ENCODE peak calls at places on chromosomes 16 and 17, in five cellular contexts. One of them, this sample, is unnamed.

GRCh38 chr16:700684-701584 is 4.7 kb downstream of the FBXL16 start:
- DNase-seq in mesendoderm: peak; percentile 50
- DNase-seq in PC-9: no peak
- DNase-seq in gastrocnemius medialis: no peak
- DNase-seq in psoas muscle: no peak
- DNase-seq in this sample: no peak

GRCh38 chr17:43905985-43906852 is 1.1 kb downstream of the MPP2 start:
- DNase-seq in mesendoderm: peak; percentile 92
- DNase-seq in PC-9: no peak
- DNase-seq in gastrocnemius medialis: peak; percentile 44
- DNase-seq in psoas muscle: peak; percentile 81
- DNase-seq in this sample: no peak

GRCh38 chr16:22098538-22099255 is 6.4 kb downstream of the VWA3A start:
- DNase-seq in mesendoderm: peak; percentile 84
- DNase-seq in PC-9: peak; percentile 55
- DNase-seq in gastrocnemius medialis: no peak
- DNase-seq in psoas muscle: no peak
- DNase-seq in this sample: no peak

GRCh38 chr16:81604960-81605383 is 160.4 kb downstream of the CMIP start:
- DNase-seq in mesendoderm: no peak
- DNase-seq in PC-9: peak; percentile 33
- DNase-seq in gastrocnemius medialis: no peak
- DNase-seq in psoas muscle: no peak
- DNase-seq in this sample: no peak

GRCh38 chr17:77462101-77462500 is 321.3 kb downstream of the SEC14L1 start:
- DNase-seq in mesendoderm: no peak
- DNase-seq in PC-9: no peak
- DNase-seq in gastrocnemius medialis: no peak
- DNase-seq in psoas muscle: no peak
- DNase-seq in this sample: no peak

GRCh38 chr17:35568561-35568960 is 7.9 kb upstream of the SLFN14 start:
- DNase-seq in mesendoderm: peak; percentile 48
- DNase-seq in PC-9: peak; percentile 43
- DNase-seq in gastrocnemius medialis: no peak
- DNase-seq in psoas muscle: no peak
- DNase-seq in this sample: no peak

GRCh38 chr16:67326115-67326471 is 448 bp downstream of the KCTD19 start:
- DNase-seq in mesendoderm: no peak
- DNase-seq in PC-9: no peak
- DNase-seq in gastrocnemius medialis: no peak
- DNase-seq in psoas muscle: no peak
- DNase-seq in this sample: no peak

GRCh38 chr17:39213852-39214251 is 11.9 kb downstream of the STAC2 start:
- DNase-seq in mesendoderm: peak; percentile 67
- DNase-seq in PC-9: peak; percentile 83
- DNase-seq in gastrocnemius medialis: peak; percentile 56
- DNase-seq in psoas muscle: no peak
- DNase-seq in this sample: no peak

GRCh38 chr16:46762583-46762982 is 14.4 kb upstream of the MYLK3 start:
- DNase-seq in mesendoderm: no peak
- DNase-seq in PC-9: peak; percentile 43
- DNase-seq in gastrocnemius medialis: no peak
- DNase-seq in psoas muscle: no peak
- DNase-seq in this sample: no peak

GRCh38 chr17:81466564-81467472 is 45.8 kb downstream of the ACTG1 start:
- DNase-seq in mesendoderm: no peak
- DNase-seq in PC-9: no peak
- DNase-seq in gastrocnemius medialis: no peak
- DNase-seq in psoas muscle: no peak
- DNase-seq in this sample: no peak

GRCh38 chr17:12667299-12667958 is 1.7 kb downstream of the MYOCD start:
- DNase-seq in mesendoderm: peak; percentile 96
- DNase-seq in PC-9: no peak
- DNase-seq in gastrocnemius medialis: no peak
- DNase-seq in psoas muscle: no peak
- DNase-seq in this sample: peak; percentile 31

GRCh38 chr16:15946257-15947044 is 3.0 kb upstream of the ABCC1 start:
- DNase-seq in mesendoderm: no peak
- DNase-seq in PC-9: peak; percentile 87
- DNase-seq in gastrocnemius medialis: no peak
- DNase-seq in psoas muscle: no peak
- DNase-seq in this sample: peak; percentile 66

GRCh38 chr17:48002920-48003685 is 32.2 kb downstream of the CDK5RAP3 start:
- DNase-seq in mesendoderm: no peak
- DNase-seq in PC-9: no peak
- DNase-seq in gastrocnemius medialis: no peak
- DNase-seq in psoas muscle: no peak
- DNase-seq in this sample: no peak

GRCh38 chr16:13560151-13560550 is 359.8 kb upstream of the ERCC4 start:
- DNase-seq in mesendoderm: peak; percentile 14
- DNase-seq in PC-9: no peak
- DNase-seq in gastrocnemius medialis: no peak
- DNase-seq in psoas muscle: no peak
- DNase-seq in this sample: no peak

GRCh38 chr17:17824119-17824779 is 12.5 kb downstream of the SREBF1 start:
- DNase-seq in mesendoderm: peak; percentile 57
- DNase-seq in PC-9: no peak
- DNase-seq in gastrocnemius medialis: no peak
- DNase-seq in psoas muscle: no peak
- DNase-seq in this sample: no peak

GRCh38 chr17:50829336-50829735 is 6.0 kb upstream of the WFIKKN2 start:
- DNase-seq in mesendoderm: no peak
- DNase-seq in PC-9: no peak
- DNase-seq in gastrocnemius medialis: no peak
- DNase-seq in psoas muscle: no peak
- DNase-seq in this sample: no peak

GRCh38 chr17:47305302-47305923 is 18.3 kb upstream of the EFCAB13 start:
- DNase-seq in mesendoderm: peak; percentile 71
- DNase-seq in PC-9: peak; percentile 100
- DNase-seq in gastrocnemius medialis: no peak
- DNase-seq in psoas muscle: no peak
- DNase-seq in this sample: peak; percentile 60

GRCh38 chr16:24670623-24671454 is 58.6 kb upstream of the TNRC6A start:
- DNase-seq in mesendoderm: peak; percentile 84
- DNase-seq in PC-9: no peak
- DNase-seq in gastrocnemius medialis: peak; percentile 46
- DNase-seq in psoas muscle: peak; percentile 68
- DNase-seq in this sample: peak; percentile 82

GRCh38 chr16:12090162-12090552 is 113.6 kb downstream of the SNX29 start:
- DNase-seq in mesendoderm: peak; percentile 64
- DNase-seq in PC-9: no peak
- DNase-seq in gastrocnemius medialis: no peak
- DNase-seq in psoas muscle: no peak
- DNase-seq in this sample: no peak

GRCh38 chr16:3074860-3075545 is 9.6 kb downstream of the IL32 start:
- DNase-seq in mesendoderm: no peak
- DNase-seq in PC-9: no peak
- DNase-seq in gastrocnemius medialis: peak; percentile 39
- DNase-seq in psoas muscle: peak; percentile 55
- DNase-seq in this sample: no peak

GRCh38 chr16:3180445-3180878 is 7.5 kb upstream of the OR1F1 start:
- DNase-seq in mesendoderm: peak; percentile 90
- DNase-seq in PC-9: no peak
- DNase-seq in gastrocnemius medialis: no peak
- DNase-seq in psoas muscle: no peak
- DNase-seq in this sample: no peak

GRCh38 chr17:58531122-58531521 is 16.7 kb upstream of the MTMR4 start:
- DNase-seq in mesendoderm: no peak
- DNase-seq in PC-9: no peak
- DNase-seq in gastrocnemius medialis: no peak
- DNase-seq in psoas muscle: no peak
- DNase-seq in this sample: no peak
- H3K4me3 ChIP-seq in mesendoderm: no peak overlapping the region
- H3K4me3 ChIP-seq in PC-9: no peak overlapping the region
- H3K4me3 ChIP-seq in gastrocnemius medialis: peak overlapping the region; percentile 61
- H3K4me3 ChIP-seq in psoas muscle: peak overlapping the region; percentile 73
- H3K4me3 ChIP-seq in this sample: peak overlapping the region; percentile 48

GRCh38 chr16:30896203-30896889 is at the start of gene CTF1:
- DNase-seq in mesendoderm: peak; percentile 94
- DNase-seq in PC-9: peak; percentile 75
- DNase-seq in gastrocnemius medialis: peak; percentile 72
- DNase-seq in psoas muscle: peak; percentile 88
- DNase-seq in this sample: peak; percentile 60
- H3K4me3 ChIP-seq in mesendoderm: peak within 1 kb of the TSS; percentile 42
- H3K4me3 ChIP-seq in PC-9: peak within 1 kb of the TSS; percentile 83
- H3K4me3 ChIP-seq in gastrocnemius medialis: peak within 1 kb of the TSS; percentile 87
- H3K4me3 ChIP-seq in psoas muscle: peak within 1 kb of the TSS; percentile 68
- H3K4me3 ChIP-seq in this sample: peak within 1 kb of the TSS; percentile 57

GRCh38 chr16:87437911-87438610 is 45.9 kb downstream of the MAP1LC3B start:
- DNase-seq in mesendoderm: no peak
- DNase-seq in PC-9: no peak
- DNase-seq in gastrocnemius medialis: no peak
- DNase-seq in psoas muscle: peak; percentile 12
- DNase-seq in this sample: no peak

GRCh38 chr16:87434146-87434667 is 42.1 kb downstream of the MAP1LC3B start:
- DNase-seq in mesendoderm: no peak
- DNase-seq in PC-9: no peak
- DNase-seq in gastrocnemius medialis: no peak
- DNase-seq in psoas muscle: peak; percentile 11
- DNase-seq in this sample: no peak

GRCh38 chr16:87437327-87437726 is 45.2 kb downstream of the MAP1LC3B start:
- DNase-seq in mesendoderm: no peak
- DNase-seq in PC-9: no peak
- DNase-seq in gastrocnemius medialis: no peak
- DNase-seq in psoas muscle: peak; percentile 36
- DNase-seq in this sample: no peak

GRCh38 chr16:87436225-87437172 is 44.4 kb downstream of the MAP1LC3B start:
- DNase-seq in mesendoderm: peak; percentile 27
- DNase-seq in PC-9: no peak
- DNase-seq in gastrocnemius medialis: no peak
- DNase-seq in psoas muscle: peak; percentile 35
- DNase-seq in this sample: peak; percentile 24

GRCh38 chr16:87435399-87436224 is 43.5 kb downstream of the MAP1LC3B start:
- DNase-seq in mesendoderm: no peak
- DNase-seq in PC-9: no peak
- DNase-seq in gastrocnemius medialis: no peak
- DNase-seq in psoas muscle: peak; percentile 42
- DNase-seq in this sample: peak; percentile 51
- H3K4me3 ChIP-seq in mesendoderm: no peak overlapping the region
- H3K4me3 ChIP-seq in PC-9: no peak overlapping the region
- H3K4me3 ChIP-seq in gastrocnemius medialis: peak overlapping the region; percentile 26
- H3K4me3 ChIP-seq in psoas muscle: peak overlapping the region; percentile 30
- H3K4me3 ChIP-seq in this sample: peak overlapping the region; percentile 31

GRCh38 chr16:2032285-2033056 is 5.8 kb downstream of the NHERF2 start:
- DNase-seq in mesendoderm: no peak
- DNase-seq in PC-9: no peak
- DNase-seq in gastrocnemius medialis: no peak
- DNase-seq in psoas muscle: no peak
- DNase-seq in this sample: no peak
- H3K4me3 ChIP-seq in mesendoderm: no peak overlapping the region
- H3K4me3 ChIP-seq in PC-9: no peak overlapping the region
- H3K4me3 ChIP-seq in gastrocnemius medialis: peak overlapping the region; percentile 62
- H3K4me3 ChIP-seq in psoas muscle: peak overlapping the region; percentile 66
- H3K4me3 ChIP-seq in this sample: no peak overlapping the region

DNA sequence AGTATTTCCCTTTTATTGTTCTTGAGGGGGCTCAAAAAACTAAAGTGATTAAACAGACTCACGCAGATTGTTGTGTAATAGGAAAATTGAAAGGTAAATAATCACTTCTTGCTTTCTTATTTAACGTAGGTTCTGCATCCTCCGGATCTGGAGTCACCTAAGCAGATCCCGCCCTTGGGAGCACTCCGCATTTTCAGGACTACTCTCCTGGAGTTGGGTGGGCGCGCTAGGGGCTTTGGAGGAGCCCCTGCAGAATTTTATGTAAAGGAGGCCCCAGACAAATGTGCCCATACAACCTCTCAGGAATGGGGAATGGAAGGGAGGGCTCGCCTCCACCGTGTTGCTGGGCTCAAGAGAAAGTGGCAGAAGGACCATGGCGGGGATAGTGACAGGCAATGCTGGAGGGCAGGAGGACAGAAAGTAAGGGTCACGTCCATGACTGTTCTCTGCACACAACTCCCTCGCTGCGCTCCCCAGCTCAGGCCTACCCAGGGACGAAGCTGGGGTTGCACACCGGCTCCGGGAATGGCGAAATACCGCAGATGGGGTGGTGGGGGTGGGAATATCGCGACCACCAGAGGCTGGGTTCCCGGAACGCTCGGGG is 8.3 kb downstream of the MT2A start:
- DNase-seq in mesendoderm: no peak
- DNase-seq in PC-9: no peak
- DNase-seq in gastrocnemius medialis: no peak
- DNase-seq in psoas muscle: no peak
- DNase-seq in this sample: no peak
- H3K4me3 ChIP-seq in mesendoderm: no peak overlapping the region
- H3K4me3 ChIP-seq in PC-9: no peak overlapping the region
- H3K4me3 ChIP-seq in gastrocnemius medialis: peak overlapping the region; percentile 54
- H3K4me3 ChIP-seq in psoas muscle: peak overlapping the region; percentile 64
- H3K4me3 ChIP-seq in this sample: peak overlapping the region; percentile 44

This sample was measured in skeletal muscle cell.